ENCODE peak calls at places on chromosome 11, in seven cellular contexts. One of them, this sample, is unnamed.

GRCh38 chr11:110131386-110132123 is 38.4 kb downstream of the ZC3H12C start:
- DNase-seq in endothelial cell of umbilical vein: no peak
- DNase-seq in WTC11: no peak
- DNase-seq in A549: no peak
- DNase-seq in K562: no peak
- DNase-seq in H1: no peak
- DNase-seq in HepG2: no peak
- DNase-seq in this sample: no peak

GRCh38 chr11:18650859-18651557 is 16.9 kb upstream of the SPTY2D1 start:
- DNase-seq in endothelial cell of umbilical vein: peak; percentile 58
- DNase-seq in WTC11: peak; percentile 66
- DNase-seq in A549: no peak
- DNase-seq in K562: peak; percentile 60
- DNase-seq in H1: peak; percentile 31
- DNase-seq in HepG2: peak; percentile 49
- DNase-seq in this sample: peak; percentile 95

GRCh38 chr11:82765466-82766034 is 31.9 kb upstream of the FAM181B start:
- DNase-seq in endothelial cell of umbilical vein: no peak
- DNase-seq in WTC11: no peak
- DNase-seq in A549: no peak
- DNase-seq in K562: no peak
- DNase-seq in H1: no peak
- DNase-seq in HepG2: no peak
- DNase-seq in this sample: no peak

GRCh38 chr11:116072776-116073175 is 568.6 kb upstream of the CADM1 start:
- DNase-seq in endothelial cell of umbilical vein: no peak
- DNase-seq in WTC11: peak; percentile 55
- DNase-seq in A549: no peak
- DNase-seq in K562: peak; percentile 26
- DNase-seq in H1: no peak
- DNase-seq in HepG2: no peak
- DNase-seq in this sample: no peak

GRCh38 chr11:71131861-71132260 is 120.5 kb downstream of the SHANK2 start:
- DNase-seq in endothelial cell of umbilical vein: no peak
- DNase-seq in WTC11: no peak
- DNase-seq in A549: no peak
- DNase-seq in K562: no peak
- DNase-seq in H1: no peak
- DNase-seq in HepG2: no peak
- DNase-seq in this sample: no peak

GRCh38 chr11:62922189-62922589 is 1.0 kb upstream of the CHRM1 start:
- DNase-seq in endothelial cell of umbilical vein: no peak
- DNase-seq in WTC11: no peak
- DNase-seq in A549: no peak
- DNase-seq in K562: no peak
- DNase-seq in H1: no peak
- DNase-seq in HepG2: no peak
- DNase-seq in this sample: no peak

GRCh38 chr11:26231252-26231661 is 100.7 kb upstream of the ANO3 start:
- DNase-seq in endothelial cell of umbilical vein: peak; percentile 76
- DNase-seq in WTC11: no peak
- DNase-seq in A549: no peak
- DNase-seq in K562: no peak
- DNase-seq in H1: no peak
- DNase-seq in HepG2: no peak
- DNase-seq in this sample: no peak

GRCh38 chr11:50102916-50103315 is 70.2 kb downstream of the OR4C45 start:
- DNase-seq in endothelial cell of umbilical vein: no peak
- DNase-seq in WTC11: no peak
- DNase-seq in A549: no peak
- DNase-seq in K562: no peak
- DNase-seq in H1: no peak
- DNase-seq in HepG2: no peak
- DNase-seq in this sample: no peak

GRCh38 chr11:67519726-67520125 is 3.5 kb downstream of the CABP2 start:
- DNase-seq in endothelial cell of umbilical vein: no peak
- DNase-seq in WTC11: no peak
- DNase-seq in A549: no peak
- DNase-seq in K562: no peak
- DNase-seq in H1: no peak
- DNase-seq in HepG2: no peak
- DNase-seq in this sample: no peak

GRCh38 chr11:67520856-67521824 is 2.1 kb downstream of the CABP2 start:
- DNase-seq in endothelial cell of umbilical vein: no peak
- DNase-seq in WTC11: no peak
- DNase-seq in A549: no peak
- DNase-seq in K562: no peak
- DNase-seq in H1: no peak
- DNase-seq in HepG2: no peak
- DNase-seq in this sample: no peak

GRCh38 chr11:67516806-67517205 is 6.4 kb downstream of the CABP2 start:
- DNase-seq in endothelial cell of umbilical vein: no peak
- DNase-seq in WTC11: no peak
- DNase-seq in A549: no peak
- DNase-seq in K562: no peak
- DNase-seq in H1: no peak
- DNase-seq in HepG2: no peak
- DNase-seq in this sample: no peak

GRCh38 chr11:67521924-67522323 is 1.3 kb downstream of the CABP2 start:
- DNase-seq in endothelial cell of umbilical vein: no peak
- DNase-seq in WTC11: no peak
- DNase-seq in A549: no peak
- DNase-seq in K562: no peak
- DNase-seq in H1: no peak
- DNase-seq in HepG2: no peak
- DNase-seq in this sample: no peak

DNA sequence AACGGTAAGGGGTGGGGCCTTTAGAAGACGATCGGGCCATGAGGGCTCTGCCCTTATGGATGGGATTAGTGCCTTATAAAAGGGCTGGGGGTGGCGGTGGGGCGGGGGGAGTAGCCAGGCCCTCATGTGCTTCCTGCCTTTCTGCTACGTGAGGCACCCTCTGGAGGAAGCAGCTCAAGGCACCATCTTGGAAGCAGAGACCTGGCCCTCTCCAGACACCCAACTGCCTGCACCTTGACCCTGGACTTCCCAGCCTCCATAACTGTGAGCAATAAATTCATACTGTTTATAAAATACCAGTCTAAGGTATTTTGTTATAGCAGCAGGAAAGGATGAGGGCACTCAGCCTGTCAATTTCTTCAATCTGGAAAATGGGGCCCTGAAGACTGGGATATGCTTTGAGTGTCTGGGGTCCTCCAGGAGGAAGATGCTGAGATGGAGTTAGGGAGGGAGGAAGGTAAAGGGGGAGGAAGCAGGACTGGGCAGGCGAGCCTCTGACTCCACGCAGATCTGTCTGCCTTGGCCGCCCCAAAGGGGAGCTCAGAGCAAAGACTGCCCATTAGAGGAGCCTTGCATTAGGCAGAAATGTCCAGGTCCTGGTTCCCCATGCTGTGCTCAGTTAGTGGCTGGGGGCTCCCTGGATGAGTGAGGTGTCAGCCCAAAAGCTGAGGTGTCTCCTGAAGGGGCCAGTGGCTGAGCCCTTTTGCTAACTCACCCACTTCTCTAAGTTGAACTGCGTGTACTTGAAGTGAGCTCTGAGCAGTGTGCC is 5.3 kb downstream of the CABP2 start:
- DNase-seq in endothelial cell of umbilical vein: no peak
- DNase-seq in WTC11: no peak
- DNase-seq in A549: no peak
- DNase-seq in K562: no peak
- DNase-seq in H1: no peak
- DNase-seq in HepG2: no peak
- DNase-seq in this sample: no peak
- TF ChIP-seq MAX in endothelial cell of umbilical vein: no peak
- TF ChIP-seq MAX in WTC11: no peak
- TF ChIP-seq MAX in A549: no peak
- TF ChIP-seq MAX in K562: no peak
- TF ChIP-seq MAX in H1: no peak
- TF ChIP-seq MAX in HepG2: no peak
- TF ChIP-seq MAX in this sample: no peak

GRCh38 chr11:73216466-73216865 is 1.6 kb upstream of the P2RY2 start:
- DNase-seq in endothelial cell of umbilical vein: no peak
- DNase-seq in WTC11: no peak
- DNase-seq in A549: no peak
- DNase-seq in K562: no peak
- DNase-seq in H1: no peak
- DNase-seq in HepG2: no peak
- DNase-seq in this sample: peak; percentile 70

GRCh38 chr11:73217810-73218105 is 323 bp upstream of the P2RY2 start:
- DNase-seq in endothelial cell of umbilical vein: no peak
- DNase-seq in WTC11: no peak
- DNase-seq in A549: no peak
- DNase-seq in K562: no peak
- DNase-seq in H1: no peak
- DNase-seq in HepG2: no peak
- DNase-seq in this sample: no peak

GRCh38 chr11:73218830-73219215 is 742 bp downstream of the P2RY2 start:
- DNase-seq in endothelial cell of umbilical vein: no peak
- DNase-seq in WTC11: no peak
- DNase-seq in A549: no peak
- DNase-seq in K562: no peak
- DNase-seq in H1: no peak
- DNase-seq in HepG2: no peak
- DNase-seq in this sample: no peak

GRCh38 chr11:73218106-73218829 is at the start of gene P2RY2:
- DNase-seq in endothelial cell of umbilical vein: peak; percentile 59
- DNase-seq in WTC11: peak; percentile 80
- DNase-seq in A549: peak; percentile 82
- DNase-seq in K562: no peak
- DNase-seq in H1: peak; percentile 15
- DNase-seq in HepG2: peak; percentile 53
- DNase-seq in this sample: peak; percentile 96

DNA sequence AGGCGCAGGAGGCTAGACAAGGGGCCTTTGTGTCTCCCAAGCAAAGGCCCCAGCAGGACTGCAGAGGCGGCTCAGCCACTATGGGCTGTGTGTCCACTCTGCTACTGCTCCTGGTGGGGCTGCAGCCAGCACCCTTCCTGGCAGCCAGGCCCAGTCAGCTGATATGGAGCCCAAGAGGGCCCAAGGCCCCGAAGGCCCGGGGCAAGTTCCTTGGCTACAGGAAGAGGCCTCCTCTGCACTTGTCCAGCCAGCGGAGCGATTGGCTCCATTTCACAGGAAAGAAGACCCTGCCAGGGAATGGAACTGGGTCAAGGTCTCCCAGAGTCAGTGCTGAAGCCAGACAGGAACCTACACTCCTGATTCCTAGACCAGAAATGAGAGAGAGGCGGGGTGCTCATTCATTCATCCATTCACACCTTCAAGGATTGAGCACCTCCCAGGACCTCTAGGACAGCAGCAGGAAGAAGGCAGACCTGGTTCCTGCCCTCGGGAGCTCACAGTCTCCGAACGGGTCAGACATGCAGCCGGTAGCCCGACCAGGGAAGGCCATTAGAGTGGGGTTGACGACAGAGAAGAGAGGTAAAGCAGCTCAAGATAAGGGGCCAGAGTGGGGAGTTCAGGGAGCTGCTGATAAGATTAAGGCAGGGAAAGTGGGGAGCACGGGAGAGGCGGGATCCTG is 811 bp upstream of the P2RY2 start:
- DNase-seq in endothelial cell of umbilical vein: no peak
- DNase-seq in WTC11: no peak
- DNase-seq in A549: no peak
- DNase-seq in K562: no peak
- DNase-seq in H1: no peak
- DNase-seq in HepG2: no peak
- DNase-seq in this sample: peak; percentile 57
- TF ChIP-seq MAX in endothelial cell of umbilical vein: no peak
- TF ChIP-seq MAX in WTC11: no peak
- TF ChIP-seq MAX in A549: no peak
- TF ChIP-seq MAX in K562: no peak
- TF ChIP-seq MAX in H1: no peak
- TF ChIP-seq MAX in HepG2: no peak
- TF ChIP-seq MAX in this sample: no peak

GRCh38 chr11:130403967-130404366 is 24.4 kb downstream of the ADAMTS8 start:
- DNase-seq in endothelial cell of umbilical vein: no peak
- DNase-seq in WTC11: peak; percentile 47
- DNase-seq in A549: no peak
- DNase-seq in K562: no peak
- DNase-seq in H1: peak; percentile 56
- DNase-seq in HepG2: no peak
- DNase-seq in this sample: no peak

GRCh38 chr11:130403301-130403804 is 25.1 kb downstream of the ADAMTS8 start:
- DNase-seq in endothelial cell of umbilical vein: no peak
- DNase-seq in WTC11: no peak
- DNase-seq in A549: no peak
- DNase-seq in K562: no peak
- DNase-seq in H1: no peak
- DNase-seq in HepG2: no peak
- DNase-seq in this sample: no peak

GRCh38 chr11:130397780-130398179 is 30.6 kb downstream of the ADAMTS8 start:
- DNase-seq in endothelial cell of umbilical vein: no peak
- DNase-seq in WTC11: no peak
- DNase-seq in A549: no peak
- DNase-seq in K562: no peak
- DNase-seq in H1: no peak
- DNase-seq in HepG2: no peak
- DNase-seq in this sample: no peak

GRCh38 chr11:130399196-130399595 is 29.2 kb downstream of the ADAMTS8 start:
- DNase-seq in endothelial cell of umbilical vein: no peak
- DNase-seq in WTC11: no peak
- DNase-seq in A549: no peak
- DNase-seq in K562: no peak
- DNase-seq in H1: no peak
- DNase-seq in HepG2: no peak
- DNase-seq in this sample: no peak

DNA sequence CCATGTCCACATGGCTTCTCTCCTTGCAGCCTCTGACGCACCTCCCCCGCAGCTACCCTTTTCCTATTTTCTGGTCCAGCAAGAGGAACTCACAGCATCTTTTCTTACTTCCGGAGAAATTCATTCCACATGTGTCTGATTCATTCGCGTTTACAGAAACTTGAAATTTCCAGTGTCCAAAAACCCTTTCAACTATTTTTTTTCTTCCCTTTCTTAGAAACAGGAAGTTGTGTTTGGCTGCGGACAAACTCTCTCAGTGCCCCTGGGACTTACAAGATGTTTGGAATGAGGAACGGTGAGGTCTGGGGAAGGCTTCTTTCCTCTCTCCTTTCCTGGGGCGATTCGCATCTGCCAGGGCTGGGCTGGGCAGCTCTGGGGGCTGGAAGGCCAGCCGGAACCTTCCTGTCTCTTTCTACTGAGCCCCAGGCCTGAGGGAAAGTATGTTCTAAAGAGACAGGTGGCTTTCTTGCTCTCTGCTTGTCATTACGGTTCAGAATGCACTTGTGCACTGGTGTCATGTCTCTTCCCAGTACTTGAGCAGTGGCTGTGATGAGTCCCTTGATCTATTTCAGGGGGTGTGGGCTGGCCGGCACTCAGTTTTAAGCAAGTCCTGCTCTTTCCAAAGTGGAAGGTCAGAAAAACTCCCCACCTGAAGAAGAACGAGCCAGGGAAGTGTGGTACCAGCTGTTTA is 27.5 kb downstream of the ADAMTS8 start:
- DNase-seq in endothelial cell of umbilical vein: no peak
- DNase-seq in WTC11: no peak
- DNase-seq in A549: no peak
- DNase-seq in K562: no peak
- DNase-seq in H1: no peak
- DNase-seq in HepG2: no peak
- DNase-seq in this sample: peak; percentile 77
- TF ChIP-seq MAX in endothelial cell of umbilical vein: no peak
- TF ChIP-seq MAX in WTC11: no peak
- TF ChIP-seq MAX in A549: no peak
- TF ChIP-seq MAX in K562: no peak
- TF ChIP-seq MAX in H1: no peak
- TF ChIP-seq MAX in HepG2: no peak
- TF ChIP-seq MAX in this sample: no peak

GRCh38 chr11:69167916-69168691 is 12.4 kb downstream of the SMIM38 start:
- DNase-seq in endothelial cell of umbilical vein: no peak
- DNase-seq in WTC11: no peak
- DNase-seq in A549: no peak
- DNase-seq in K562: no peak
- DNase-seq in H1: no peak
- DNase-seq in HepG2: no peak
- DNase-seq in this sample: no peak

GRCh38 chr11:69171476-69171875 is 15.7 kb downstream of the SMIM38 start:
- DNase-seq in endothelial cell of umbilical vein: no peak
- DNase-seq in WTC11: no peak
- DNase-seq in A549: no peak
- DNase-seq in K562: no peak
- DNase-seq in H1: no peak
- DNase-seq in HepG2: no peak
- DNase-seq in this sample: no peak

GRCh38 chr11:69169479-69169878 is 13.7 kb downstream of the SMIM38 start:
- DNase-seq in endothelial cell of umbilical vein: no peak
- DNase-seq in WTC11: no peak
- DNase-seq in A549: no peak
- DNase-seq in K562: no peak
- DNase-seq in H1: no peak
- DNase-seq in HepG2: no peak
- DNase-seq in this sample: no peak

GRCh38 chr11:69172674-69173073 is 16.9 kb downstream of the SMIM38 start:
- DNase-seq in endothelial cell of umbilical vein: no peak
- DNase-seq in WTC11: no peak
- DNase-seq in A549: no peak
- DNase-seq in K562: no peak
- DNase-seq in H1: no peak
- DNase-seq in HepG2: no peak
- DNase-seq in this sample: peak; percentile 50

GRCh38 chr11:69170704-69171103 is 15.0 kb downstream of the SMIM38 start:
- DNase-seq in endothelial cell of umbilical vein: no peak
- DNase-seq in WTC11: no peak
- DNase-seq in A549: no peak
- DNase-seq in K562: no peak
- DNase-seq in H1: no peak
- DNase-seq in HepG2: no peak
- DNase-seq in this sample: no peak
- TF ChIP-seq MAX in endothelial cell of umbilical vein: no peak
- TF ChIP-seq MAX in WTC11: no peak
- TF ChIP-seq MAX in A549: no peak
- TF ChIP-seq MAX in K562: no peak
- TF ChIP-seq MAX in H1: no peak
- TF ChIP-seq MAX in HepG2: no peak
- TF ChIP-seq MAX in this sample: no peak